ENCODE peak calls at places on chromosomes 1 and 21, in six cellular contexts. Y, E, K, L, C and X are unnamed samples.

GRCh38 chr1:61081637-61082335 is 575 bp upstream of the NFIA start:
- DNase-seq in Y (peak), E (peak), K (no peak), L (no peak), C (peak), X (peak)

GRCh38 chr21:31184462-31184861 is 146.2 kb upstream of the KRTAP19-8 start:
- DNase-seq in Y (peak), E (no peak), K (no peak), L (no peak), C (no peak), X (no peak)

GRCh38 chr1:32363713-32364112 is 1.4 kb downstream of the TSSK3 start:
- DNase-seq in Y (no peak), E (no peak), K (no peak), L (no peak), C (no peak), X (no peak)

GRCh38 chr1:109802901-109803561 is 39.3 kb upstream of the EPS8L3 start:
- DNase-seq in Y (no peak), E (no peak), K (no peak), L (peak), C (no peak), X (peak)

GRCh38 chr1:192604979-192605620 is 29.5 kb downstream of the RGS1 start:
- DNase-seq in Y (no peak), E (no peak), K (no peak), L (no peak), C (no peak), X (no peak)

GRCh38 chr1:104923075-104923474 is 1173.4 kb downstream of the AMY1C start:
- DNase-seq in Y (no peak), E (no peak), K (no peak), L (no peak), C (no peak), X (no peak)

GRCh38 chr1:172746091-172746949 is 87.4 kb downstream of the FASLG start:
- DNase-seq in Y (peak), E (peak), K (peak), L (no peak), C (no peak), X (no peak)

GRCh38 chr1:106995970-106996369 is 60.5 kb upstream of the PRMT6 start:
- DNase-seq in Y (no peak), E (no peak), K (no peak), L (no peak), C (no peak), X (no peak)

GRCh38 chr1:223393275-223394214 is at the start of gene CCDC185:
- DNase-seq in Y (no peak), E (no peak), K (no peak), L (no peak), C (no peak), X (peak)

GRCh38 chr1:156432109-156433018 is 63.4 kb downstream of the RHBG start:
- DNase-seq in Y (no peak), E (no peak), K (no peak), L (no peak), C (no peak), X (no peak)

GRCh38 chr1:86409416-86410021 is 13.4 kb upstream of the ODF2L start:
- DNase-seq in Y (no peak), E (no peak), K (no peak), L (no peak), C (no peak), X (no peak)

GRCh38 chr1:236997882-236998281 is 6.4 kb downstream of the MT1HL1 start:
- DNase-seq in Y (no peak), E (no peak), K (no peak), L (no peak), C (no peak), X (no peak)

GRCh38 chr1:67713071-67713806 is 28.2 kb downstream of the GADD45A start:
- DNase-seq in Y (no peak), E (peak), K (no peak), L (no peak), C (peak), X (peak)

GRCh38 chr1:67717876-67718275 is 32.9 kb downstream of the GADD45A start:
- DNase-seq in Y (no peak), E (no peak), K (no peak), L (no peak), C (peak), X (no peak)

GRCh38 chr1:67716800-67717199 is 31.8 kb downstream of the GADD45A start:
- DNase-seq in Y (no peak), E (peak), K (peak), L (no peak), C (peak), X (no peak)

GRCh38 chr1:67719329-67720196 is 34.6 kb downstream of the GADD45A start:
- DNase-seq in Y (no peak), E (no peak), K (no peak), L (no peak), C (no peak), X (no peak)

DNA sequence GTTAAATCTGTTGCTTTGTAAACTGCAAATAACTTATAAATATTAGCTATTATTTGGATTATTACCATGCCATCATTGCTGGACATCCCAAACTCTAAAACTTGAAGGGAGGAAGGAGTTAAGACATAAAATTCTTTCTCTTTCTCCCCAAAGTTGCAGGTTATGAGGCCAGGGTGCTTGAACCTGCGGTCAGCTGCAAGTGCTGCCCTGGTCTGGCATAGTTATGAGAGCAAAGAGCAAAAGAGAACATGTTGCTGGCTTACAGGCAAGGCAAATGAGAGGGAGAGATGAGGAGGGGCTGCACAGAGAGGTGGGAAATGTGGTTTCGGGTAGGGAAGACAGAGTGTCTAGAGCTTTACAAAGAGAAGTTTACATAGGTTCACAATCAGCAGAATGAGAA is 30.8 kb downstream of the GADD45A start:
- DNase-seq in Y (no peak), E (no peak), K (no peak), L (no peak), C (no peak), X (no peak)
- H3K4me3 ChIP-seq in Y (no peak), E (no peak), K (no peak), L (no peak), C (no peak), X (no peak)

GRCh38 chr1:185348995-185349394 is 32.0 kb upstream of the IVNS1ABP start:
- DNase-seq in Y (no peak), E (no peak), K (no peak), L (no peak), C (no peak), X (no peak)
- H3K4me3 ChIP-seq in Y (no peak), E (no peak), K (no peak), L (no peak), C (no peak), X (no peak)

GRCh38 chr1:43303477-43304286 is 2.9 kb downstream of the TIE1 start:
- DNase-seq in Y (no peak), E (no peak), K (no peak), L (no peak), C (peak), X (no peak)

GRCh38 chr1:43305926-43306687 is 5.3 kb downstream of the TIE1 start:
- DNase-seq in Y (no peak), E (no peak), K (no peak), L (no peak), C (no peak), X (no peak)

GRCh38 chr1:43304287-43304615 is 3.5 kb downstream of the TIE1 start:
- DNase-seq in Y (no peak), E (no peak), K (no peak), L (no peak), C (no peak), X (no peak)

GRCh38 chr1:43305461-43305860 is 4.7 kb downstream of the TIE1 start:
- DNase-seq in Y (no peak), E (no peak), K (no peak), L (no peak), C (peak), X (no peak)

DNA sequence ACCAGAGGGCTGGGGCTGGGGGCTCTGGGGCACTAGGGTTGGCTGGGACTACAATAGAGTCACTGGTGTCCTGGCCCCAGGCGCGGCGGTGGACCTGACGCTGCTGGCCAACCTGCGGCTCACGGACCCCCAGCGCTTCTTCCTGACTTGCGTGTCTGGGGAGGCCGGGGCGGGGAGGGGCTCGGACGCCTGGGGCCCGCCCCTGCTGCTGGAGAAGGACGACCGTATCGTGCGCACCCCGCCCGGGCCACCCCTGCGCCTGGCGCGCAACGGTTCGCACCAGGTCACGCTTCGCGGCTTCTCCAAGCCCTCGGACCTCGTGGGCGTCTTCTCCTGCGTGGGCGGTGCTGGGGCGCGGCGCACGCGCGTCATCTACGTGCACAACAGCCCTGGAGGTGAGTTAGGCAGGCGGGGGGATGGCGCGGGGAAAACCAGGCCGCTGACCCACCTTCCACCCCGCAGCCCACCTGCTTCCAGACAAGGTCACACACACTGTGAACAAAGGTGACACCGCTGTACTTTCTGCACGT is 4.1 kb downstream of the TIE1 start:
- DNase-seq in Y (no peak), E (no peak), K (no peak), L (no peak), C (no peak), X (no peak)
- H3K4me3 ChIP-seq in Y (no peak), E (no peak), K (no peak), L (no peak), C (no peak), X (no peak)

DNA sequence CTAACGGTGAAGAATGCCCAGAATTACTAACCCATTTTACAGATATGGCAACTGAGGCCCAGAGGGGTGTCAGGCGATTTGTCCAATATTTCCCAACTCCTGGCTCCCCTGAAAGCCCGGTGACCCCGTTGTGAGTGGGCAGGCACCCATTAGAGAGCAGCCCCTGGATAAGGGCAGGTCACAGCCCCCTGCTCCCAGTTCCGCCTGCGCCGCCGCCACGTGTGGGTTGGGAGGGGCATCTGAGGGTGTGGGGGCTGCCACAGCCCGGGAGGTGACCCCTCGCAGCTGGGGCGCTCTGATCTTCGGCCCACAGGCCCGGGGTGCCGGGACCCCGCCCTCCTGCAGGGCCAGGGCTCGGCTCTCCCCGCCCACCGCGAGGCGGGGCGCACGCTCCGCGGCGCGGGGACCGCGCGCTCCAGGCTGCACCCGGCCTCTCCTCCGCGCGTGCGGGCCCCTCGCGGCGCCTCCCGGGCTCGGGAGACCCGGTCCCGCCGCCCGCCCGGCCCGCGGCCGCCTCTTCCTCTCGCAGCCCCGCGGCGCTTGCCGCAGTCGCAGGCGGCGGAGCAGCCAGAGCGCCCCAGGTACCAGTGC is at the start of gene HTR6:
- DNase-seq in Y (peak), E (no peak), K (no peak), L (no peak), C (no peak), X (no peak)
- H3K4me3 ChIP-seq in Y (peak), E (peak), K (peak), L (peak), C (peak), X (peak)

GRCh38 chr1:176897350-176898236 is 266.9 kb downstream of the ASTN1 start:
- DNase-seq in Y (no peak), E (peak), K (peak), L (peak), C (peak), X (peak)
- H3K4me3 ChIP-seq in Y (no peak), E (peak), K (no peak), L (peak), C (no peak), X (peak)

GRCh38 chr1:208449951-208450350 is 205.8 kb upstream of the PLXNA2 start:
- DNase-seq in Y (no peak), E (no peak), K (no peak), L (no peak), C (no peak), X (no peak)

GRCh38 chr1:208445710-208446702 is 201.8 kb upstream of the PLXNA2 start:
- DNase-seq in Y (no peak), E (peak), K (no peak), L (no peak), C (peak), X (no peak)

GRCh38 chr1:208450958-208451357 is 206.8 kb upstream of the PLXNA2 start:
- DNase-seq in Y (no peak), E (no peak), K (no peak), L (no peak), C (no peak), X (no peak)

GRCh38 chr1:208448425-208448824 is 204.2 kb upstream of the PLXNA2 start:
- DNase-seq in Y (no peak), E (no peak), K (no peak), L (no peak), C (no peak), X (no peak)
- H3K4me3 ChIP-seq in Y (no peak), E (no peak), K (no peak), L (no peak), C (no peak), X (no peak)

GRCh38 chr1:46309401-46310159 is 6.1 kb downstream of the UQCRH start:
- DNase-seq in Y (no peak), E (no peak), K (no peak), L (no peak), C (no peak), X (no peak)

GRCh38 chr1:46303872-46304326 is 401 bp downstream of the UQCRH start:
- DNase-seq in Y (no peak), E (no peak), K (no peak), L (no peak), C (no peak), X (no peak)

GRCh38 chr1:46302091-46303037 is 1.1 kb downstream of the LRRC41 start:
- DNase-seq in Y (peak), E (peak), K (peak), L (peak), C (peak), X (peak)

GRCh38 chr1:46303038-46303871 is at the start of the genes LRRC41 and UQCRH:
- DNase-seq in Y (peak), E (peak), K (peak), L (peak), C (peak), X (peak)

GRCh38 chr1:46306159-46306530 is 2.6 kb downstream of the UQCRH start:
- DNase-seq in Y (no peak), E (no peak), K (no peak), L (no peak), C (no peak), X (no peak)
- H3K4me3 ChIP-seq in Y (no peak), E (no peak), K (no peak), L (no peak), C (no peak), X (no peak)

DNA sequence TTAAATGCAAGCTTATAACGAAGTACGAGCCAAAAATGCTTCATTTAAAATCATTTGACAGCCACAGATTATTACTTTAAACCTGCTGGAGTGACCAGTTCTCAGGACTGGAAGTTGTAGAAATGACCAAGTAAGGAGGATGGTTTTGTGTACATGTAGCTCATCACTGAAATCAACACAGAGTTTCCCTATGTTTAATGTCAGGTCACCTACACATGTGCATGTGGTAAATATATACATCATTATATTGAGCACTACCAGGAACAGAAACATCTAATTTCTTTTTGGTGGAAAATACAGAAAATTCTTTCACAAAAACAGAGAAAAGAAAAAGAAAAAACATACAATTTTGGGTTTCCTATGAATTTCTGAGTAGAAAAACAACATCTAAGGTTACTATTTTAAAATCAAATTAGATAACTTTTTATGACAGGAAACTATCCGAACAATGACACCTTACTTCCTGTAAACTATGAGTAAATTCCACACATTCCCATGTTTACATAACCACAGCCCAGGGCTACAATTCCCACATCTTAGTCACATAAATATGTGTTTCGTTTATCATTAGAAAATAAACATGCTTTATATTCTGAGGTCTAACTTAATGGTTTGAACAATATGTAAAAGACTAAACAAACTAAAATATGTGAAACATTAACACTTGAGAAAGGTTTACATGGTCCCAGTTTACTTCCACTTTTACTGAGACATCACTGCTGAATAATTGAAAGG is 73.6 kb downstream of the ZNF281 start:
- DNase-seq in Y (no peak), E (peak), K (no peak), L (no peak), C (no peak), X (no peak)
- H3K4me3 ChIP-seq in Y (no peak), E (no peak), K (no peak), L (no peak), C (no peak), X (no peak)

GRCh38 chr1:93999806-94000205 is 90.6 kb upstream of the GCLM start:
- DNase-seq in Y (no peak), E (no peak), K (no peak), L (no peak), C (no peak), X (no peak)

GRCh38 chr1:94002046-94002787 is 93.0 kb upstream of the GCLM start:
- DNase-seq in Y (no peak), E (no peak), K (no peak), L (no peak), C (no peak), X (no peak)

GRCh38 chr1:93997756-93998155 is 88.5 kb upstream of the GCLM start:
- DNase-seq in Y (no peak), E (no peak), K (no peak), L (no peak), C (no peak), X (no peak)

GRCh38 chr1:94001397-94002045 is 92.3 kb upstream of the GCLM start:
- DNase-seq in Y (no peak), E (no peak), K (no peak), L (no peak), C (no peak), X (no peak)

GRCh38 chr1:94000531-94001282 is 91.5 kb upstream of the GCLM start:
- DNase-seq in Y (no peak), E (no peak), K (no peak), L (no peak), C (no peak), X (no peak)
- H3K4me3 ChIP-seq in Y (no peak), E (no peak), K (no peak), L (no peak), C (no peak), X (no peak)